ENCODE peak calls at places on chromosomes 4 and X, in seven cellular contexts. X is A673; T is kidney; M is pancreas; C is ascending aorta; A is CD4-positive, alpha-beta memory T cell; P is esophagus squamous epithelium. F is an unnamed sample.

GRCh38 chr4:80005863-80006262 is 67.2 kb downstream of the ANTXR2 start:
- DNase-seq in X (no peak), T (no peak), M (no peak), C (no peak), A (no peak), P (no peak), F (no peak)

GRCh38 chr4:109921384-109921808 is 8.7 kb downstream of the EGF start:
- DNase-seq in X (peak; percentile 65), T (no peak), M (no peak), C (no peak), A (no peak), P (no peak), F (no peak)

GRCh38 chr4:3368841-3369760 is 72.7 kb upstream of the HGFAC start:
- DNase-seq in X (peak; percentile 61), T (no peak), M (no peak), C (no peak), A (no peak), P (no peak), F (no peak)

GRCh38 chr4:173121044-173121685 is 47.4 kb upstream of the GALNT7 start:
- DNase-seq in X (no peak), T (no peak), M (no peak), C (no peak), A (no peak), P (no peak), F (no peak)

GRCh38 chrX:41064028-41064427 is 21.2 kb upstream of the USP9X start:
- DNase-seq in X (no peak), T (no peak), M (no peak), C (no peak), A (no peak), P (no peak), F (no peak)

GRCh38 chr4:14743601-14744000 is 258.7 kb upstream of the CPEB2 start:
- DNase-seq in X (peak; percentile 98), T (no peak), M (no peak), C (no peak), A (no peak), P (no peak), F (no peak)

GRCh38 chr4:17694552-17694951 is 80.1 kb downstream of the MED28 start:
- DNase-seq in X (no peak), T (no peak), M (no peak), C (no peak), A (no peak), P (no peak), F (no peak)

GRCh38 chr4:29278580-29278979 is 1441.6 kb upstream of the PCDH7 start:
- DNase-seq in X (peak; percentile 84), T (no peak), M (no peak), C (no peak), A (no peak), P (no peak), F (no peak)

GRCh38 chr4:128606173-128606572 is 203.3 kb upstream of the JADE1 start:
- DNase-seq in X (no peak), T (no peak), M (no peak), C (no peak), A (no peak), P (no peak), F (no peak)

GRCh38 chr4:74481891-74482609 is 37.1 kb downstream of the AREG start:
- DNase-seq in X (no peak), T (no peak), M (no peak), C (no peak), A (no peak), P (no peak), F (no peak)

GRCh38 chr4:80189956-80190671 is 7.2 kb upstream of the PRDM8 start:
- DNase-seq in X (no peak), T (no peak), M (no peak), C (no peak), A (no peak), P (no peak), F (no peak)

GRCh38 chr4:87442889-87443288 is 20.5 kb downstream of the NUDT9 start:
- DNase-seq in X (no peak), T (no peak), M (no peak), C (no peak), A (no peak), P (no peak), F (no peak)

GRCh38 chrX:31679861-31680260 is 608.0 kb upstream of the FTHL17 start:
- DNase-seq in X (no peak), T (no peak), M (no peak), C (no peak), A (no peak), P (no peak), F (no peak)

GRCh38 chrX:40176256-40176978 is 78.7 kb upstream of the BCOR start:
- DNase-seq in X (peak; percentile 64), T (peak; percentile 92), M (peak; percentile 63), C (peak; percentile 84), A (peak; percentile 82), P (peak; percentile 10), F (peak; percentile 86)

GRCh38 chrX:16953606-16954211 is 7.3 kb downstream of the REPS2 start:
- DNase-seq in X (no peak), T (no peak), M (no peak), C (no peak), A (no peak), P (no peak), F (no peak)

GRCh38 chr4:113998026-113998425 is 18.6 kb upstream of the ARSJ start:
- DNase-seq in X (no peak), T (no peak), M (no peak), C (no peak), A (no peak), P (no peak), F (no peak)

GRCh38 chrX:2552621-2553297 is 52.0 kb upstream of the DHRSX start:
- DNase-seq in X (peak; percentile 68), T (no peak), M (no peak), C (no peak), A (no peak), P (no peak), F (no peak)

GRCh38 chr4:88919056-88919455 is 137.9 kb downstream of the FAM13A start:
- DNase-seq in X (no peak), T (no peak), M (no peak), C (no peak), A (no peak), P (no peak), F (no peak)

GRCh38 chrX:107102980-107103379 is 15.6 kb downstream of the RBM41 start:
- DNase-seq in X (peak; percentile 1), T (no peak), M (no peak), C (no peak), A (no peak), P (no peak), F (no peak)

GRCh38 chr4:139175647-139176298 is 1.2 kb downstream of the ELF2 start:
- DNase-seq in X (peak; percentile 66), T (no peak), M (no peak), C (no peak), A (peak; percentile 3), P (no peak), F (no peak)

GRCh38 chrX:148808825-148809224 is 308.4 kb downstream of the AFF2 start:
- DNase-seq in X (no peak), T (no peak), M (no peak), C (no peak), A (no peak), P (no peak), F (no peak)

GRCh38 chrX:148806145-148806868 is 305.9 kb downstream of the AFF2 start:
- DNase-seq in X (no peak), T (no peak), M (no peak), C (no peak), A (no peak), P (no peak), F (no peak)

GRCh38 chrX:148813422-148813821 is 313.0 kb downstream of the AFF2 start:
- DNase-seq in X (no peak), T (no peak), M (no peak), C (no peak), A (no peak), P (no peak), F (no peak)

DNA sequence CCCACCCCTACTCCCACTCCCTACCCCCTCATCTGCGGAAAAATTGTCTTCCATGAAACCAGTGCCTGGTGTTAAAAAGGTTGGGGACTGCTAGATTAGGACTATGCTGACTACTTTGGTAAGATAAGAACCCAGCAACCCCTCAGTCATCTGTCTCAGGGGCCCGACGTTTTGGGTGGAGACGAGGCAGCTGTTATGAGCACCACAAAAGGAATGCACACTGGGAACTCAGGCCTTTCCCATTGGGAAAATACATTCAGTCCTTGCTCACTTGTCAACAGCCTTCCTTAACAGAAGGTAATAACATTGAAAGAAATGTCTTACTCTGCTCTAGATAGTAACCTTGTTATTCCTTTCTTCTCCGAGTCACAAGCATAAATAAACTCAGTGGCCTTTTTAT is 310.8 kb downstream of the AFF2 start:
- DNase-seq in X (no peak), T (no peak), M (no peak), C (no peak), A (no peak), P (no peak), F (no peak)
- H3K27ac ChIP-seq in X (no peak overlapping the region), T (no peak overlapping the region), M (no peak overlapping the region), C (no peak overlapping the region), A (no peak overlapping the region), P (no peak overlapping the region), F (no peak overlapping the region)

GRCh38 chr4:45215976-45216542 is 489.7 kb upstream of the GNPDA2 start:
- DNase-seq in X (no peak), T (no peak), M (no peak), C (no peak), A (no peak), P (no peak), F (no peak)
- H3K27ac ChIP-seq in X (no peak overlapping the region), T (no peak overlapping the region), M (no peak overlapping the region), C (no peak overlapping the region), A (no peak overlapping the region), P (no peak overlapping the region), F (no peak overlapping the region)

DNA sequence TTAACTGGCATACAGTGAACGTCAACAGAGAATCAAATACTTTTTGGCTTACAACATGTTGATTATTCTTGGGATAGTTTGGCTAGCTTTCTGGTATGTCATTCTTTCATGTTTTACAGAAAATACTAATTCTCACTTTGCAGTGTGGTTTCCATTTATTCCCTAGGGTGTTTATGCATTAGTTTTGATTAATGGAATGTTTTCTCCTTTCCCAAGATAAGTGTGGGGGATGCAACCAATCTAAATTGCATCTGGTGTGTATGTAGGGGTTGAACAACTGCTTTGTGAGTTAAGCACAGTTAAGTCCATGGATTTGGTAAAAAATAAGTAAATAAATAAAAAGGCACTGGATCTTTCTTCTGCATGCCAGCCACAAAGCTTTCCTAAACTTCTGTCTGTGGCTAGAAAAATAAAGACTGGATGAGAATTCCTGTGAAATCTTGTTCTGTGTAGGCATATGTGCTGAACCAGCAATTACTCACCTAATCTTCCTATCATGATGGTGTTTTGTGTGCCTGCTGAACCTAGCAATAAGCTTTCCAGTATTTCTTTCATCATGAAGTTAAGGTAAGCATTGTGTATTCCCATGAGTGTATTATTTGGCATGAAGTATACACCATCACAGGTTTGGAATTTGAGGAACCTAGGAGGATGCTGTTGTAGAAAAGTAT is 50.6 kb upstream of the TENM3 start:
- DNase-seq in X (no peak), T (no peak), M (no peak), C (no peak), A (no peak), P (no peak), F (no peak)
- H3K27ac ChIP-seq in X (no peak overlapping the region), T (no peak overlapping the region), M (no peak overlapping the region), C (no peak overlapping the region), A (no peak overlapping the region), P (no peak overlapping the region), F (no peak overlapping the region)

DNA sequence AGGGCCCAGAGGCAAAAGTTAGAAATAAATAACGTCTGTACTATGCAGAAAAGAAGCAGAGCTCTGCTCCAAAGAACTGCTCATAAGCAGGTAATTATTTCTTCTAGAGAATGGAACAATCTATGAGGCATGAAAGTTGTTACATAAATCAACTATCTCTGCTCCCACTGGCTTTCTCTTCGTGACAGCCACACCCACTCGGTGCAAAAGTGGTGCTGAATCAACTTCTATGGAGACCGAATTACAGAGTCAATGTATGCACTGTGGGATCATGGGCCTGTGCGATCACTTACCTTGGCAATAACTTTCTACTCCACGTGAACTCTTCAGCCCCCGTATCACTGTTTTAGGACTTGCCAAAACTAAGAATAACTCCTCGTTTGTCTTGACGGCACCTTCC is 99.4 kb upstream of the ATXN3L start:
- DNase-seq in X (no peak), T (no peak), M (no peak), C (no peak), A (no peak), P (no peak), F (no peak)
- H3K27ac ChIP-seq in X (no peak overlapping the region), T (no peak overlapping the region), M (no peak overlapping the region), C (no peak overlapping the region), A (no peak overlapping the region), P (no peak overlapping the region), F (no peak overlapping the region)

F was measured in CD8-positive, alpha-beta memory T cell.